ENCODE peak calls at places on chromosome 6, in four cellular contexts. F is K562, K is H1, N is HepG2. Y is an unnamed sample.

GRCh38 chr6:126444874-126445273 is 105.0 kb downstream of the CENPW start:
- DNase-seq in F (no peak), K (no peak), N (no peak), Y (no peak)

GRCh38 chr6:4987427-4987826 is 16.4 kb downstream of the RPP40 start:
- DNase-seq in F (no peak), K (no peak), N (no peak), Y (no peak)

GRCh38 chr6:122042851-122043250 is 356.6 kb upstream of the HSF2 start:
- DNase-seq in F (no peak), K (no peak), N (no peak), Y (no peak)

GRCh38 chr6:44386364-44386928 is 1.1 kb upstream of the CDC5L start:
- DNase-seq in F (no peak), K (no peak), N (no peak), Y (no peak)

GRCh38 chr6:35719830-35720733 is 16.8 kb upstream of the ARMC12 start:
- DNase-seq in F (peak; percentile 52), K (peak; percentile 69), N (no peak), Y (peak; percentile 70)

GRCh38 chr6:11604836-11605506 is 67.4 kb downstream of the TMEM170B start:
- DNase-seq in F (no peak), K (no peak), N (no peak), Y (no peak)

GRCh38 chr6:129660346-129660676 is 49.7 kb downstream of the ARHGAP18 start:
- DNase-seq in F (no peak), K (no peak), N (no peak), Y (no peak)

GRCh38 chr6:119262612-119263011 is 86.9 kb downstream of the MAN1A1 start:
- DNase-seq in F (no peak), K (no peak), N (no peak), Y (no peak)

GRCh38 chr6:129785081-129785755 is 75.2 kb upstream of the ARHGAP18 start:
- DNase-seq in F (no peak), K (no peak), N (no peak), Y (no peak)

GRCh38 chr6:166697113-166697512 is 70.1 kb upstream of the RPS6KA2 start:
- DNase-seq in F (no peak), K (no peak), N (no peak), Y (no peak)

GRCh38 chr6:158452191-158452590 is 107.7 kb upstream of the TMEM181 start:
- DNase-seq in F (no peak), K (no peak), N (no peak), Y (no peak)

GRCh38 chr6:170083236-170084051 is 207.4 kb downstream of the DLL1 start:
- DNase-seq in F (no peak), K (no peak), N (no peak), Y (no peak)

GRCh38 chr6:132961610-132962009 is 147.2 kb downstream of the RPS12 start:
- DNase-seq in F (no peak), K (no peak), N (peak; percentile 10), Y (no peak)

GRCh38 chr6:76026101-76026500 is 46.4 kb downstream of the IMPG1 start:
- DNase-seq in F (no peak), K (peak; percentile 57), N (no peak), Y (no peak)

GRCh38 chr6:34511923-34512737 is 44.0 kb downstream of the SPDEF start:
- DNase-seq in F (no peak), K (no peak), N (no peak), Y (no peak)

GRCh38 chr6:158803733-158804143 is 15.4 kb downstream of the EZR start:
- DNase-seq in F (no peak), K (no peak), N (no peak), Y (no peak)

GRCh38 chr6:68876792-68877493 is 241.9 kb downstream of the ADGRB3 start:
- DNase-seq in F (no peak), K (no peak), N (peak; percentile 3), Y (no peak)

GRCh38 chr6:54768542-54768941 is 78.0 kb upstream of the FAM83B start:
- DNase-seq in F (no peak), K (no peak), N (no peak), Y (no peak)

GRCh38 chr6:165889636-165890403 is 226.8 kb upstream of the PDE10A start:
- DNase-seq in F (no peak), K (peak; percentile 69), N (peak; percentile 35), Y (no peak)

GRCh38 chr6:149896491-149896890 is 1.4 kb downstream of the RAET1E start:
- DNase-seq in F (no peak), K (no peak), N (no peak), Y (no peak)

GRCh38 chr6:130574146-130574545 is 208.3 kb downstream of the TMEM200A start:
- DNase-seq in F (no peak), K (no peak), N (no peak), Y (no peak)

GRCh38 chr6:168404560-168404959 is 36.4 kb upstream of the SMOC2 start:
- DNase-seq in F (no peak), K (peak; percentile 7), N (no peak), Y (no peak)

GRCh38 chr6:33018904-33019303 is 9.5 kb upstream of the HLA-DOA start:
- DNase-seq in F (peak; percentile 2), K (no peak), N (no peak), Y (peak; percentile 38)

GRCh38 chr6:157586088-157586414 is 205.1 kb downstream of the ZDHHC14 start:
- DNase-seq in F (no peak), K (no peak), N (no peak), Y (no peak)

GRCh38 chr6:106444777-106445507 is 84.4 kb downstream of the CRYBG1 start:
- DNase-seq in F (peak; percentile 69), K (no peak), N (peak; percentile 58), Y (peak; percentile 46)

GRCh38 chr6:44335631-44336030 is 6.8 kb upstream of the SPATS1 start:
- DNase-seq in F (no peak), K (no peak), N (no peak), Y (no peak)

GRCh38 chr6:111850288-111850937 is 22.8 kb downstream of the FYN start:
- DNase-seq in F (no peak), K (no peak), N (no peak), Y (no peak)
- H3K4me1 ChIP-seq in F (peaks cover 3% of the 10 kb centered on the region), K (peaks cover 9% of the 10 kb centered on the region), N (peaks cover 27% of the 10 kb centered on the region), Y (peaks cover 40% of the 10 kb centered on the region)

DNA sequence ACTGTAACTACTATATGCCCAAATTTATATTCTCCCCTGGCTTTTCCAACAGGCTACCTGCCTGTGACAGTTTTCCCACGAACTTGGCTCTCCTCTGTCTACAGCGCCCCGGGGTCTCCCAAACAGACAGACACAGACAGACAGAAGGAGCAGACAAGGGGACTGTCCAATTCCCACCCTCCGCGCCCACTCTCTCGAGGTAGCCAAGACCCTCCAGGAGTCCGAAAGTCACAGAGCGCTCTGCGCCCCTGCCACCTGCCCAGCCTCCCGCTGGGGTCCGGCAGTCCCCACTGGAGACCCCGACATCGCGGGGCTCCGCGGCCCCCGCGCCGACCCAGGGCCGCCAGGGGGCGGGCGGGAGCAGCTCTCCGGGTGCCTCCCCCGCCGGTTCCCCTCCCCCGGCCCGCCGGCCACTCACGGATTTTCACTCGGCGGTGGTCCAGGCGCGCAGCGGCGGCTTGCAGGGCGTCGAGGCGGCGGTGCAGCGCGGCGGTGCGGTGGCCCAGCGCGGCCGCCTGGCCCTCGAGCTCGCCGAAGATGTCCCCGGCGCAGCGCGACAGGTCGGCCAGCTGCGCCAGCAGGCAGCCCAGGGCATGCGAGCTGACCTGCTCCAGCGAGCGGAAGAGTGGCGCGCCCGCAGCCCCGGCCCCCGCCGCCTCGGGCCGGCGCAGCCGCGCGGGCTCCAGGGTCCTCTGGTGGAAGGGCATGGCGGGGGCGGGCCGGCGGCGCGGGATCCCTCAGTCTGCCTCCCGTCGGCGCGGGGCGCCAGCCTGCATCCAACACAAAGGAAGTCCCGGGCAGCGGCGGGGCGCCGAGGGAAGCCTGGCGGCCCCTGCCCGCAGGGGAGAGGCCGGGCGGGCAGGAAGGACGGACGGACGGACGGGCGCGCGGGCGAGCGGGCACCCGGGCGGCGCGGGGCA is 81.3 kb upstream of the CCDC28A start:
- DNase-seq in F (peak; percentile 92), K (peak; percentile 87), N (peak; percentile 30), Y (no peak)
- TF ChIP-seq CBX5 in F (no peak), K (no peak), N (no peak), Y (no peak)

DNA sequence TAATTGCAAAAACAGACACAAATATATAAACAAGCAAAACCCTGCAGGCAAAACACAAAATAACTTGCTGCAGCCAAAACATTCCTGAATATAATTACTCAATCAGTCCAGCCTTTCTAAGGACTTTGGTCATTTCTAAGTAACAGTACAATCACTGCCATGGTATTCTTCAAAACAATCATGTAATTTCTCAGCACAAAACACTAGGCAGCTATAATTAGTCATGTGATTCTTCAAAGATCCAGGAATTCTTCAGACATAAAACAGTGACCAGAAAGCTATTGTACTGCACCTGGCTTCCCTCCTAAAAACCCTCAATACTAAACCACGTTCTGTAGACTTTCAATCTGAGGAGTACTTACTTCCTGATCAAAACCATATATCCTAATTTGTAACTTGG is 881.1 kb downstream of the EPHA7 start:
- DNase-seq in F (no peak), K (no peak), N (no peak), Y (no peak)
- H3K4me1 ChIP-seq in F (no peaks in the 10 kb centered on the region), K (no peaks in the 10 kb centered on the region), N (no peaks in the 10 kb centered on the region), Y (no peaks in the 10 kb centered on the region)

DNA sequence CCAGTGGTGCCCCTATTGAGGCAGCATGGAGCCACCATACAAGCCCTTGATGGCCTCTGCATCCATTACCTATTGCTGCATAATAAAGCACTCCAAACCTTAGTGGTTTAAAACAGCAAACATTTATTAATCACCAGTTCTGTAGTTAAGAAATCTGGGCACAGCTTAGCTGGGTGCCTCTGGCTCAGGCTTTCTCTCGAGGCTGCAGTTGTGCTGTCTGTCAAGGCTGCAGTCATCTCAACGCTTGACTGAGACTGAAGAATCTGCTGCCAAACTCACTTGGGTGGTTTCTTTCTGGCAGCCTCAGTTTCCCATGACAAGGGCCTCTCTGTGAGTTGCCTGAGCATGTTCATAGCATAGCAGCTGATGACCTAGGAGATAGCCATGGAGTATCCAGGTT is 207.4 kb upstream of the LRFN2 start:
- DNase-seq in F (no peak), K (no peak), N (no peak), Y (no peak)
- TF ChIP-seq CBX5 in F (no peak), K (no peak), N (no peak), Y (no peak)

GRCh38 chr6:107539849-107540464 is 50.0 kb downstream of the SOBP start:
- DNase-seq in F (no peak), K (no peak), N (no peak), Y (no peak)

GRCh38 chr6:107539409-107539808 is 49.5 kb downstream of the SOBP start:
- DNase-seq in F (no peak), K (no peak), N (peak; percentile 96), Y (no peak)

GRCh38 chr6:107542170-107542569 is 52.3 kb downstream of the SOBP start:
- DNase-seq in F (no peak), K (no peak), N (no peak), Y (no peak)

GRCh38 chr6:107538856-107539387 is 49.0 kb downstream of the SOBP start:
- DNase-seq in F (no peak), K (no peak), N (no peak), Y (no peak)

DNA sequence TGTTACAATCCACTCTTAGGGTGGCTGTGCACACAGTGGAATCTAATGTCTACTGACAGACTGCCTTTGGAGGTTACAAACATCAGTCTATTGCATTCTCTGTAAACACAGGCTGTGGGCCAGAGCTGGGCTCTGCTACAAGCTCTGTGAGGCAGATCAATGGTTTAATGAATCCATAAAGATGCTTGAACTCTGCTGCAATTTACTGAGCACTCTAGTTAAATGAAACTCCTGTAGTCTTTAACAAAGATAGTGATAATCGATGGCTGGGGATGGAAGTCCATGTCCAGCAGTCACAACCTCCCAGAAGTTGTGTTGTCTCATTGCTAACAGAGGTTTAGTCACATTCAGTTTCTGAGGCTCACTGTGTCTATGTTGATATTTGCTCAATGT is 50.5 kb downstream of the SOBP start:
- DNase-seq in F (no peak), K (no peak), N (peak; percentile 95), Y (no peak)
- H3K4me1 ChIP-seq in F (no peaks in the 10 kb centered on the region), K (peaks cover 5% of the 10 kb centered on the region), N (peaks cover 38% of the 10 kb centered on the region), Y (no peaks in the 10 kb centered on the region)